ENCODE peak calls at places on chromosome 13, in four cellular contexts. W is neural progenitor cell, N is tibial nerve, K is tibial artery. C is an unnamed sample.
A peak's percentile ranks its signal among the peaks of the same experiment; 100 is the strongest.

GRCh38 chr13:95948646-95949045 is 104.6 kb downstream of the UGGT2 start:
- DNase-seq in W (no peak), N (no peak), K (no peak), C (no peak)

GRCh38 chr13:64371045-64371444 is 2859.1 kb downstream of the PCDH9 start:
- DNase-seq in W (no peak), N (no peak), K (no peak), C (no peak)

GRCh38 chr13:91426913-91427312 is 28.5 kb downstream of the GPC5 start:
- DNase-seq in W (no peak), N (no peak), K (no peak), C (no peak)

GRCh38 chr13:79937311-79938243 is 403.3 kb downstream of the SPRY2 start:
- DNase-seq in W (no peak), N (no peak), K (no peak), C (no peak)

GRCh38 chr13:101181076-101181685 is 235.1 kb downstream of the NALCN start:
- DNase-seq in W (no peak), N (no peak), K (no peak), C (no peak)

GRCh38 chr13:34435338-34435737 is 506.7 kb upstream of the NBEA start:
- DNase-seq in W (no peak), N (no peak), K (no peak), C (no peak)

GRCh38 chr13:113117956-113118327 is 4.7 kb upstream of the F10 start:
- DNase-seq in W (no peak), N (no peak), K (no peak), C (no peak)

GRCh38 chr13:89227356-89227755 is 1556.2 kb downstream of the SLITRK5 start:
- DNase-seq in W (no peak), N (no peak), K (no peak), C (no peak)

GRCh38 chr13:21735621-21736401 is 64.9 kb downstream of the FGF9 start:
- DNase-seq in W (no peak), N (no peak), K (no peak), C (no peak)

GRCh38 chr13:42048625-42049453 is at the start of gene DGKH:
- DNase-seq in W (peak; percentile 89), N (peak; percentile 58), K (peak; percentile 78), C (peak; percentile 91)

GRCh38 chr13:28796938-28797257 is 23.2 kb upstream of the MTUS2 start:
- DNase-seq in W (no peak), N (no peak), K (no peak), C (no peak)

GRCh38 chr13:20489185-20489820 is 36.4 kb downstream of the CRYL1 start:
- DNase-seq in W (no peak), N (no peak), K (peak; percentile 25), C (no peak)

GRCh38 chr13:43661321-43661720 is 125.5 kb downstream of the ENOX1 start:
- DNase-seq in W (no peak), N (no peak), K (no peak), C (no peak)

GRCh38 chr13:43383488-43384165 is 360.2 kb downstream of the DNAJC15 start:
- DNase-seq in W (no peak), N (no peak), K (no peak), C (no peak)

GRCh38 chr13:114145256-114145655 is 12.8 kb upstream of the RASA3 start:
- DNase-seq in W (peak; percentile 1), N (no peak), K (no peak), C (no peak)

GRCh38 chr13:25691654-25692053 is 319.9 kb downstream of the ATP8A2 start:
- DNase-seq in W (no peak), N (no peak), K (no peak), C (no peak)

GRCh38 chr13:77860621-77861020 is 58.0 kb downstream of the EDNRB start:
- DNase-seq in W (no peak), N (no peak), K (no peak), C (no peak)

GRCh38 chr13:36920612-36921185 is 661 bp upstream of the SMAD9 start:
- DNase-seq in W (peak; percentile 22), N (no peak), K (no peak), C (peak; percentile 47)
- H3K27ac ChIP-seq in W (no peak overlapping the region), N (peak overlapping the region; percentile 68), K (peak overlapping the region; percentile 87), C (peak overlapping the region; percentile 33)

GRCh38 chr13:38519229-38519910 is 167.5 kb upstream of the FREM2 start:
- DNase-seq in W (no peak), N (no peak), K (no peak), C (no peak)
- H3K4me3 ChIP-seq in W (no peak overlapping the region), N (no peak overlapping the region), K (no peak overlapping the region), C (no peak overlapping the region)

GRCh38 chr13:30866692-30867669 is 39.1 kb upstream of the MEDAG start:
- DNase-seq in W (no peak), N (no peak), K (no peak), C (no peak)
- H3K4me1 ChIP-seq in W (peaks cover 29% of the 10 kb centered on the region), N (peaks cover 71% of the 10 kb centered on the region), K (peaks cover 71% of the 10 kb centered on the region), C (peaks cover 5% of the 10 kb centered on the region)

GRCh38 chr13:110356362-110356761 is 49.3 kb downstream of the COL4A2 start:
- DNase-seq in W (no peak), N (no peak), K (no peak), C (no peak)

GRCh38 chr13:110361365-110361911 is 54.4 kb downstream of the COL4A2 start:
- DNase-seq in W (no peak), N (peak; percentile 26), K (peak; percentile 81), C (peak; percentile 94)

GRCh38 chr13:110360598-110360997 is 53.5 kb downstream of the COL4A2 start:
- DNase-seq in W (peak; percentile 48), N (no peak), K (no peak), C (no peak)

GRCh38 chr13:110359840-110360301 is 52.8 kb downstream of the COL4A2 start:
- DNase-seq in W (no peak), N (no peak), K (no peak), C (no peak)

DNA sequence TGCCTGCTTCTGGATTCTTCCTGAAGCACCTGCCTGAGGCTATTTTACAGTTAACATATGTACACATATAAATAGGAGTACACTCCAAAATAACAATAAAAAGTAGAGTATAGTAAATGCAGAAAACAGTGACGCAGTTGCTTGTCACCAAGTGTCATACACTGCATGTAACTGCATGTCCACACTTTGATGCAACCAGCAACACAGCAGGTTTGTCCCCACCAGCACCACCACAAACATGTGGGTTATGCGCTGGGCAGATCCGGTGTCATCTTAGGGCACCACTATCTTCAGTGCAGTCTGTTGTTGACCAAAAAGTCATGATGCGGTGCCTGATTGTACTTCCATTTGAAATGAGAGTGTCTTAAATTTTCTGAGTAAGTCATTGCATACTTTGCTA is 51.3 kb downstream of the COL4A2 start:
- DNase-seq in W (no peak), N (no peak), K (no peak), C (no peak)
- H3K27ac ChIP-seq in W (no peak overlapping the region), N (no peak overlapping the region), K (peak overlapping the region; percentile 39), C (no peak overlapping the region)

DNA sequence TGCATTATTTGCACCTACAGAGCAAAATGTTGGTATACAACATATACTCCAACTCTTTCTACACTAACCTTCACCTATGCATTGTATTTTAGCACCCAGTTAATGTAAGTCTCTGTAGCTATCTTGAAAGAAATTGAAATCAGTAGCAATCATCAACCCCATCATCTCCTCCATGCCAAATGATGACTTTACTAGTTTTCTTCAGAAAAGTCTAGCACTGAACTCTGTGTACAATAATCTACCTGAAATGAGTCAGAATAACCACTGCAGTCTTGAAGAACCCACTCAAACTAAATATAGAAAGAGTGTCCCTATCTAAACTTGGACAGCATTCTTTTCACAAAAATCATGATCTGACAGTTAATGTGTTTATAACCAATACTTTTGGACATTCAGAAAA is 9.8 kb downstream of the IRS2 start:
- DNase-seq in W (no peak), N (no peak), K (no peak), C (no peak)
- H3K4me3 ChIP-seq in W (no peak overlapping the region), N (no peak overlapping the region), K (no peak overlapping the region), C (peak overlapping the region; percentile 6)

DNA sequence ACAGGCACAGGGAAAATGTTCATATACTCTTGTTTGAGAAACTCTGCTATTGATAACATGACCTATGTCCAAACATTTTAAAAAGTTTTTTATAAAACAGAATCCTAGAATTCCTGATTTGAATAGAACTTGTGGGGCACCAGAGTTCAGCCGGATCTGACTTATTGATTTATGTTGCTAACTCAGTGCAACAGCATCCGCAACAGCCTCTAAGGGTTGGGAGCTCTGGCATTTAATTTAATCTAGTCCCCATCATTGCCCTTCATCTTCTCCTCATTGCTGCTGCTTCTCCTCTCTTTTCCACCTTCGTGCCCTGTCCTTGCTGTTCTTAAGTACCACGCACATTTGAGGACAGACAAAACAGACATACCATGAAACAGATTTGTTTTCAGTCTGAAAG is 214.5 kb downstream of the FGF14 start:
- DNase-seq in W (no peak), N (no peak), K (no peak), C (no peak)
- H3K4me1 ChIP-seq in W (no peaks in the 10 kb centered on the region), N (no peaks in the 10 kb centered on the region), K (no peaks in the 10 kb centered on the region), C (no peaks in the 10 kb centered on the region)

GRCh38 chr13:73859841-73860240 is 274.4 kb downstream of the KLF12 start:
- DNase-seq in W (no peak), N (no peak), K (no peak), C (no peak)
- H3K27ac ChIP-seq in W (no peak overlapping the region), N (no peak overlapping the region), K (no peak overlapping the region), C (no peak overlapping the region)

GRCh38 chr13:73981595-73981994 is 152.6 kb downstream of the KLF12 start:
- DNase-seq in W (no peak), N (no peak), K (no peak), C (no peak)
- H3K4me3 ChIP-seq in W (no peak overlapping the region), N (no peak overlapping the region), K (no peak overlapping the region), C (no peak overlapping the region)

GRCh38 chr13:24280722-24281121 is 28.7 kb upstream of the C1QTNF9 start:
- DNase-seq in W (no peak), N (no peak), K (no peak), C (no peak)
- H3K4me1 ChIP-seq in W (no peaks in the 10 kb centered on the region), N (peaks cover 17% of the 10 kb centered on the region), K (no peaks in the 10 kb centered on the region), C (peaks cover 10% of the 10 kb centered on the region)

GRCh38 chr13:71864981-71865857 is 1.8 kb downstream of the DACH1 start:
- DNase-seq in W (peak; percentile 68), N (no peak), K (no peak), C (peak; percentile 75)

GRCh38 chr13:71866173-71867091 is 572 bp downstream of the DACH1 start:
- DNase-seq in W (peak; percentile 71), N (no peak), K (no peak), C (peak; percentile 15)

GRCh38 chr13:71865858-71866172 is 1.2 kb downstream of the DACH1 start:
- DNase-seq in W (peak; percentile 35), N (no peak), K (no peak), C (no peak)

GRCh38 chr13:71869274-71869673 is 2.3 kb upstream of the DACH1 start:
- DNase-seq in W (peak; percentile 18), N (no peak), K (no peak), C (no peak)

GRCh38 chr13:71867101-71867814 is at the start of gene DACH1:
- DNase-seq in W (peak; percentile 86), N (no peak), K (peak; percentile 19), C (peak; percentile 52)
- H3K27ac ChIP-seq in W (peak within 1 kb of the TSS; percentile 35), N (no peak within 1 kb of the TSS), K (no peak within 1 kb of the TSS), C (peak within 1 kb of the TSS; percentile 61)